ENCODE peak calls at places on chromosomes 7 and 10, in seven cellular contexts. V, A, N, U, P, O and J are unnamed samples.

GRCh38 chr10:64067009-64067606 is 545.9 kb downstream of the REEP3 start:
- ATAC-seq in V (no peak), A (no peak), N (no peak), U (no peak), P (no peak), O (no peak), J (no peak)

GRCh38 chr10:110903280-110904278 is 15.4 kb downstream of the BBIP1 start:
- ATAC-seq in V (no peak), A (no peak), N (peak; percentile 33), U (no peak), P (peak; percentile 40), O (no peak), J (no peak)

GRCh38 chr10:44680764-44681163 is 230.4 kb upstream of the TMEM72 start:
- ATAC-seq in V (no peak), A (no peak), N (no peak), U (no peak), P (no peak), O (no peak), J (no peak)

GRCh38 chr7:151146761-151147160 is 20.7 kb downstream of the GBX1 start:
- ATAC-seq in V (no peak), A (no peak), N (no peak), U (no peak), P (no peak), O (no peak), J (no peak)

GRCh38 chr10:17479822-17480221 is 25.4 kb upstream of the ST8SIA6 start:
- ATAC-seq in V (no peak), A (no peak), N (no peak), U (no peak), P (no peak), O (no peak), J (no peak)

GRCh38 chr10:1184541-1185415 is 128.6 kb downstream of the WDR37 start:
- ATAC-seq in V (no peak), A (no peak), N (no peak), U (no peak), P (no peak), O (no peak), J (no peak)

GRCh38 chr7:74020396-74020795 is 7.6 kb upstream of the ELN start:
- ATAC-seq in V (no peak), A (no peak), N (no peak), U (no peak), P (no peak), O (no peak), J (no peak)

GRCh38 chr10:94146746-94147145 is 153.0 kb downstream of the PLCE1 start:
- ATAC-seq in V (no peak), A (no peak), N (no peak), U (no peak), P (no peak), O (no peak), J (no peak)

GRCh38 chr7:33686001-33686591 is 219.2 kb upstream of the BMPER start:
- ATAC-seq in V (no peak), A (no peak), N (no peak), U (peak; percentile 89), P (no peak), O (no peak), J (no peak)

GRCh38 chr7:90596745-90597526 is 815 bp downstream of the CDK14 start:
- ATAC-seq in V (no peak), A (peak; percentile 35), N (peak; percentile 25), U (peak; percentile 17), P (peak; percentile 21), O (peak; percentile 4), J (no peak)

GRCh38 chr10:125160856-125161569 is 650 bp upstream of the CTBP2 start:
- ATAC-seq in V (peak; percentile 78), A (peak; percentile 88), N (peak; percentile 44), U (peak; percentile 68), P (peak; percentile 57), O (peak; percentile 73), J (peak; percentile 81)

GRCh38 chr7:1973321-1974251 is 259.2 kb downstream of the MAD1L1 start:
- ATAC-seq in V (peak; percentile 24), A (no peak), N (no peak), U (no peak), P (no peak), O (no peak), J (peak; percentile 29)

GRCh38 chr10:7400068-7400824 is 10.6 kb downstream of the SFMBT2 start:
- ATAC-seq in V (no peak), A (no peak), N (no peak), U (no peak), P (no peak), O (peak; percentile 33), J (no peak)

GRCh38 chr7:143172354-143172753 is 10.9 kb upstream of the TAS2R39 start:
- ATAC-seq in V (no peak), A (peak; percentile 92), N (peak; percentile 96), U (peak; percentile 100), P (peak; percentile 99), O (no peak), J (peak; percentile 50)

GRCh38 chr7:50565559-50565916 is 333 bp upstream of the DDC start:
- ATAC-seq in V (no peak), A (no peak), N (peak; percentile 52), U (peak; percentile 43), P (peak; percentile 65), O (no peak), J (no peak)

GRCh38 chr7:134932707-134933370 is 53.5 kb upstream of the AGBL3 start:
- ATAC-seq in V (no peak), A (no peak), N (no peak), U (no peak), P (no peak), O (peak; percentile 82), J (peak; percentile 90)

GRCh38 chr7:107208563-107208962 is 39.8 kb downstream of the HBP1 start:
- ATAC-seq in V (no peak), A (no peak), N (no peak), U (no peak), P (no peak), O (no peak), J (no peak)

GRCh38 chr7:17158261-17158660 is 140.2 kb upstream of the AHR start:
- ATAC-seq in V (no peak), A (peak; percentile 46), N (no peak), U (no peak), P (no peak), O (no peak), J (no peak)

GRCh38 chr10:131872837-131873375 is 27.9 kb upstream of the PPP2R2D start:
- ATAC-seq in V (no peak), A (peak; percentile 60), N (no peak), U (no peak), P (no peak), O (no peak), J (no peak)
- H3K4me3 ChIP-seq in V (no peak overlapping the region), A (no peak overlapping the region), N (no peak overlapping the region), U (no peak overlapping the region), P (no peak overlapping the region), O (no peak overlapping the region), J (no peak overlapping the region)

GRCh38 chr10:75398238-75398629 is 3.3 kb downstream of the ZNF503 start:
- ATAC-seq in V (no peak), A (no peak), N (no peak), U (no peak), P (no peak), O (no peak), J (no peak)

GRCh38 chr10:75395171-75395954 is 6.2 kb downstream of the ZNF503 start:
- ATAC-seq in V (no peak), A (no peak), N (peak; percentile 55), U (peak; percentile 49), P (peak; percentile 47), O (peak; percentile 45), J (peak; percentile 42)

GRCh38 chr10:75397571-75397921 is 4.0 kb downstream of the ZNF503 start:
- ATAC-seq in V (no peak), A (no peak), N (no peak), U (no peak), P (no peak), O (no peak), J (no peak)

GRCh38 chr10:75395955-75396860 is 5.4 kb downstream of the ZNF503 start:
- ATAC-seq in V (no peak), A (peak; percentile 1), N (peak; percentile 19), U (peak; percentile 19), P (peak; percentile 31), O (no peak), J (peak; percentile 3)

DNA sequence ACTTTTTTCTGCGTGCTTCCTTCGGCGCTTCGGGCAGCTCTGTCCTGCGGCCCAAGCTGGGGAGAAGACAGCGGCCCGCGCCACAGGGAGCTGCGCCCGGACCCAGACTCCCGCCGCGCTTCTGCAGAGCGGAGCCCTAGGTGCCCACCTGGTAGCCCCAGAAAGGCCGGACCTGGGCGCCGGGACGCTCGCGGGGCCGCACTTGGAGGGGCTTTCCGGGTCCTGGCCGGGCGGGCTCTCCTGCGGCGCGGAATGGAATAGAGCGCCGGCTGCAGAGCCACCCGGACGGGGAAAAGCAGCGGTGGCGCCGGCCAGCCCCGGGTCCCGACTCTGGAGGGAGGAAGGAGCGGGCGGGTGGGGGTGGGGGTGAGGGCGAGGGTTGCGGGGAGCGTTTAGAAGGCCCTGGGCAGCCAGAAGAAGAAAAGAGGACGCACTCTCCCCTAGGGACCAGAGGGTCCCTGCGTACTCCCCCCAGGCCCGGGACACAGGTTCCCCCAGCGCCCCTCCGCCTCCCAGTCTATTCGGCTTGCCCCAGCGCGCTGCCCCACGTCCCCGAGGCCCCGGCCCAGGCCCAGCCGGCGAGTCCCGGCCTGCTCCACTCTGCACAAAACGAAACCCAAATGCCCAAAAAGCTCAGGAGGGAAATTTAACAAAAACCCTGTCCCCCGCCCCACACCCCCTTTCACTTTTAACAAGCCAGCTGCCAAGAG is 4.5 kb downstream of the ZNF503 start:
- ATAC-seq in V (no peak), A (peak; percentile 5), N (no peak), U (peak; percentile 1), P (peak; percentile 2), O (no peak), J (no peak)
- H3K27ac ChIP-seq in V (no peak overlapping the region), A (peak overlapping the region; percentile 85), N (peak overlapping the region; percentile 100), U (peak overlapping the region; percentile 95), P (peak overlapping the region; percentile 97), O (peak overlapping the region; percentile 72), J (peak overlapping the region; percentile 92)

DNA sequence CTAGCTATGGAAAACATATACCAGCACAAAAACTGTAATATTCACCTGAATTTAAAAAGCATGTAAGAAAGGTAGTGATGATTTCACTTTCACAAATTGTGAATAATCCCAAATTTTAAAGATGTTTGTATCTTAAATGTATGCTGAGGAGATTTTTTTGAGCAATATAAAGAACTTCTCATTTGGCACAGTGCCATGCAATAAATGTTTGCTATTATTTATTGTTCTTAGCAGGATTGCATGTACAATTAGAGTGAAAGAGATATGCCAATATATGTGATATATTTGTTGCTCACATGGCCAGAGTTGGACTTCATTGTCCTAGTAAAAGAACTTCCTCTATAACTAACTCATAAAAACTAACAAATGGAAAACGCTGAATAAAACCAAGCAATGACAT is 895.1 kb upstream of the KCND2 start:
- ATAC-seq in V (no peak), A (no peak), N (no peak), U (no peak), P (no peak), O (no peak), J (no peak)
- H3K4me3 ChIP-seq in V (no peak overlapping the region), A (no peak overlapping the region), N (no peak overlapping the region), U (no peak overlapping the region), P (no peak overlapping the region), O (no peak overlapping the region), J (no peak overlapping the region)

GRCh38 chr10:112834661-112835060 is 115.4 kb upstream of the TCF7L2 start:
- ATAC-seq in V (no peak), A (no peak), N (no peak), U (peak; percentile 85), P (no peak), O (peak; percentile 13), J (no peak)
- H3K27ac ChIP-seq in V (no peak overlapping the region), A (no peak overlapping the region), N (no peak overlapping the region), U (no peak overlapping the region), P (no peak overlapping the region), O (no peak overlapping the region), J (no peak overlapping the region)